ENCODE peak calls at places on chromosome 22, in six cellular contexts. B, U, K, T, I and Q are unnamed samples.
A peak's percentile ranks its signal among the peaks of the same experiment; 100 is the strongest.

GRCh38 chr22:29030618-29031235 is 30.9 kb downstream of the C22orf31 start:
- DNase-seq in T (peak; percentile 93), I (peak; percentile 93), U (peak; percentile 86), B (no peak), K (peak; percentile 92), Q (peak; percentile 38)

GRCh38 chr22:20771918-20772625 is 1.8 kb upstream of the SERPIND1 start:
- DNase-seq in U (peak; percentile 69), B (no peak), I (no peak), T (no peak), K (no peak), Q (no peak)

GRCh38 chr22:32660292-32660691 is 141.2 kb upstream of the TIMP3 start:
- DNase-seq in I (peak; percentile 70), U (peak; percentile 67), B (peak; percentile 44), T (peak; percentile 67), K (peak; percentile 71), Q (peak; percentile 82)

GRCh38 chr22:27534720-27535125 is 266.8 kb downstream of the MN1 start:
- DNase-seq in T (no peak), I (no peak), B (no peak), U (no peak), K (no peak), Q (no peak)

GRCh38 chr22:24810043-24810749 is 4.2 kb downstream of the SGSM1 start:
- DNase-seq in K (no peak), U (no peak), I (peak; percentile 34), B (no peak), T (no peak), Q (no peak)

GRCh38 chr22:27935897-27936296 is 16.8 kb upstream of the PITPNB start:
- DNase-seq in T (no peak), I (no peak), U (no peak), B (no peak), K (no peak), Q (no peak)

GRCh38 chr22:25039255-25039654 is 86.7 kb downstream of the KIAA1671 start:
- DNase-seq in K (no peak), U (peak; percentile 59), T (no peak), I (no peak), B (no peak), Q (no peak)

GRCh38 chr22:20517422-20517821 is 10.0 kb downstream of the MED15 start:
- DNase-seq in I (no peak), B (no peak), U (no peak), K (no peak), T (no peak), Q (no peak)

GRCh38 chr22:17368727-17369552 is at the start of gene CECR2:
- DNase-seq in K (peak; percentile 49), U (peak; percentile 71), T (peak; percentile 25), B (no peak), I (no peak), Q (no peak)

GRCh38 chr22:35150163-35151107 is 84.5 kb downstream of the ISX start:
- DNase-seq in U (peak; percentile 54), B (peak; percentile 28), T (peak; percentile 48), K (peak; percentile 61), I (peak; percentile 50), Q (peak; percentile 53)

GRCh38 chr22:20137671-20138416 is 6.2 kb downstream of the ZDHHC8 start:
- DNase-seq in I (no peak), K (no peak), T (no peak), B (no peak), U (no peak), Q (peak; percentile 23)

GRCh38 chr22:27097481-27097880 is 440.1 kb downstream of the MIAT start:
- DNase-seq in I (no peak), U (no peak), B (no peak), K (no peak), T (no peak), Q (no peak)

GRCh38 chr22:24588756-24589481 is 4.0 kb downstream of the LRRC75B start:
- DNase-seq in B (no peak), K (no peak), I (no peak), U (no peak), T (no peak), Q (no peak)

GRCh38 chr22:37331034-37331428 is 48.7 kb downstream of the CYTH4 start:
- DNase-seq in I (no peak), U (no peak), K (no peak), B (no peak), T (no peak), Q (no peak)

GRCh38 chr22:28907311-28908008 is 24.1 kb downstream of the ZNRF3 start:
- DNase-seq in T (no peak), B (no peak), I (no peak), K (no peak), U (no peak), Q (no peak)

GRCh38 chr22:50606126-50606525 is 5.5 kb downstream of the MAPK8IP2 start:
- DNase-seq in U (no peak), B (no peak), I (no peak), K (no peak), T (no peak), Q (no peak)

GRCh38 chr22:50225200-50225969 is 19.4 kb downstream of the TUBGCP6 start:
- DNase-seq in K (no peak), I (no peak), B (no peak), T (no peak), U (no peak), Q (no peak)

GRCh38 chr22:19896665-19897355 is 42.1 kb upstream of the GNB1L start:
- DNase-seq in K (no peak), I (no peak), T (no peak), B (no peak), U (no peak), Q (no peak)

GRCh38 chr22:27745809-27746208 is 55.7 kb downstream of the MN1 start:
- DNase-seq in K (no peak), B (no peak), U (no peak), I (no peak), T (no peak), Q (no peak)

GRCh38 chr22:48567213-48567975 is 1260.3 kb downstream of the BRD1 start:
- DNase-seq in U (peak; percentile 4), K (no peak), I (no peak), B (no peak), T (no peak), Q (peak; percentile 43)

GRCh38 chr22:32830473-32830872 is 29.0 kb downstream of the TIMP3 start:
- DNase-seq in U (peak; percentile 71), T (peak; percentile 60), B (no peak), K (no peak), I (no peak), Q (no peak)

GRCh38 chr22:38071421-38072321 is 12.3 kb downstream of the SLC16A8 start:
- DNase-seq in T (no peak), I (no peak), U (peak; percentile 14), K (no peak), B (no peak), Q (no peak)

GRCh38 chr22:19629720-19630419 is 84.4 kb upstream of the SEPTIN5 start:
- DNase-seq in B (peak; percentile 69), T (peak; percentile 78), K (peak; percentile 80), U (peak; percentile 73), I (peak; percentile 86), Q (peak; percentile 73)

GRCh38 chr22:20552450-20552894 is 45.1 kb downstream of the MED15 start:
- DNase-seq in K (peak; percentile 56), T (peak; percentile 87), I (peak; percentile 52), U (no peak), B (peak; percentile 79), Q (no peak)

GRCh38 chr22:39457546-39458442 is 982 bp downstream of the MGAT3 start:
- DNase-seq in B (no peak), T (no peak), U (no peak), I (no peak), K (no peak), Q (peak; percentile 63)

GRCh38 chr22:50562523-50563409 is at the start of gene SYCE3:
- DNase-seq in B (peak; percentile 96), T (peak; percentile 97), I (peak; percentile 99), K (peak; percentile 99), U (peak; percentile 99), Q (peak; percentile 95)

GRCh38 chr22:39090426-39091064 is 6.5 kb upstream of the APOBEC3H start:
- DNase-seq in B (no peak), K (no peak), T (no peak), I (peak; percentile 53), U (no peak), Q (no peak)

GRCh38 chr22:23229646-23230045 is 49.3 kb downstream of the BCR start:
- DNase-seq in K (no peak), T (no peak), B (no peak), I (no peak), U (no peak), Q (no peak)
- TF ChIP-seq POLR2A in K (no peak), T (no peak), B (no peak), I (no peak), U (no peak), Q (no peak)

GRCh38 chr22:47390026-47390970 is 627.8 kb downstream of the TBC1D22A start:
- DNase-seq in T (no peak), I (no peak), K (no peak), B (no peak), U (no peak), Q (no peak)
- TF ChIP-seq POLR2A in T (no peak), I (no peak), K (no peak), B (no peak), U (no peak), Q (no peak)

GRCh38 chr22:30167327-30167726 is 79.2 kb downstream of the LIF start:
- DNase-seq in I (no peak), B (no peak), K (no peak), T (no peak), U (no peak), Q (no peak)
- TF ChIP-seq POLR2A in I (no peak), B (no peak), K (no peak), T (no peak), U (no peak), Q (no peak)

GRCh38 chr22:46269564-46269963 is 1.8 kb downstream of the TTC38 start:
- DNase-seq in U (peak; percentile 62), T (no peak), I (peak; percentile 54), B (no peak), K (no peak), Q (no peak)

GRCh38 chr22:46272196-46272595 is 4.4 kb downstream of the TTC38 start:
- DNase-seq in K (no peak), U (no peak), B (no peak), T (no peak), I (no peak), Q (no peak)

GRCh38 chr22:46263208-46263575 is at the start of gene PKDREJ:
- DNase-seq in T (no peak), B (no peak), I (no peak), K (no peak), U (no peak), Q (no peak)

GRCh38 chr22:46262449-46263207 is 515 bp downstream of the PKDREJ start:
- DNase-seq in U (peak; percentile 74), B (no peak), K (peak; percentile 55), T (peak; percentile 58), I (peak; percentile 65), Q (peak; percentile 88)

DNA sequence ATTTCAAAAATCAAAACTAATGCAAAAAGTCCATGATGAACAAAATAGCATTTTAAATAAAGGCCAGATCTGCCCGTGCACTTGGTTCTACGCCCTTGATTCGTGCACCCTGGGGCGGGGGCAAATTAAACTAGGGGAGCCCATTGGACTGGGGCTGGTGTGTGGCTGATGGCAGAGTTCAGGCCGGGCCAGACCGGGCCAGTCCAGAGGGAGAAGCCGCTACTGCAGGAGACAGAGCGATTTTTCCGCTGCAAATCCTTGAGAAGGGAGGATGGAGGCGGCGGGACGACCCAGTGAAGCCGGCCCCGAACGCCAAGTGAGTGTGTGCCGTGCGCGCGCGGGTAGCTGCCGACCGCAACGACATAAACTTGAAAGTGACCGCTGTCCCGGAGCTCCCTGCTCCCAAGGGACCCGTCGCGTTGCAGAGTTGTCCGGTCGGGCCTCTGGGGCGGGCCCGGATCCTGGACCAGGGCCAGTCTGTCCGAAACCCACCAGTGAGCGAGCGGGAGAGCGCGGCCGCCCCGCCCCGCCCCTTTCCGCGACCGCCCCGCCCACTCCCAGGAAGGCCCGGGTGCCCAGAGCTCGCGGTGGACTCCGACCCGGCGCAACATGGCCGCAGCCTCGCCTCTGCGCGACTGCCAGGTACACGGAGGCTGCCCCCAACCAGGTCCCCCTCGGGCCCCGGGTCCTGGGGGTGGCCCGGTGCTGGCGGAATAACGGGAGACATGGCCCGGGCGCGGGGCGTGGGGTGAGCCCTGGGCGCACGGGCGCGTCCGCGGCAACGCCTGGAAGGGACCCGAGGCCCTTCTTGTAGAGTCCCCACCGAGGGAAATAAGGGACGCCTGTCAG is at the start of gene TTC38:
- DNase-seq in K (peak; percentile 95), I (peak; percentile 95), U (peak; percentile 96), T (peak; percentile 95), B (peak; percentile 85), Q (peak; percentile 88)
- TF ChIP-seq POLR2A in K (peak; percentile 92), I (no peak), U (peak; percentile 81), T (peak; percentile 92), B (no peak), Q (peak; percentile 41)